ENCODE peak calls at places on chromosomes 12 and 14, in five cellular contexts. Y, H, V, C and F are unnamed samples.

GRCh38 chr14:104749958-104750529 is 2.9 kb upstream of the SIVA1 start:
- DNase-seq in Y (no peak), H (peak), V (no peak), C (no peak), F (no peak)

GRCh38 chr14:77509366-77509765 is 10.8 kb upstream of the ISM2 start:
- DNase-seq in Y (no peak), H (no peak), V (no peak), C (no peak), F (no peak)

GRCh38 chr14:68979722-68980552 is 835 bp upstream of the ACTN1 start:
- DNase-seq in Y (peak), H (peak), V (no peak), C (peak), F (peak)

GRCh38 chr14:54763761-54764160 is 138.9 kb downstream of the GCH1 start:
- DNase-seq in Y (no peak), H (no peak), V (no peak), C (no peak), F (no peak)

GRCh38 chr14:56512521-56512920 is 67.1 kb upstream of the TMEM260 start:
- DNase-seq in Y (no peak), H (no peak), V (no peak), C (no peak), F (no peak)

GRCh38 chr12:64912501-64912900 is 88.1 kb downstream of the TBC1D30 start:
- DNase-seq in Y (no peak), H (no peak), V (no peak), C (peak), F (no peak)

GRCh38 chr12:129886541-129886940 is 17.3 kb downstream of the TMEM132D start:
- DNase-seq in Y (no peak), H (no peak), V (no peak), C (no peak), F (no peak)

GRCh38 chr12:71795901-71796300 is 41.2 kb downstream of the RAB21 start:
- DNase-seq in Y (no peak), H (no peak), V (no peak), C (no peak), F (no peak)

GRCh38 chr14:101001311-101002069 is 98.0 kb upstream of the RTL1 start:
- DNase-seq in Y (no peak), H (peak), V (peak), C (no peak), F (no peak)

GRCh38 chr12:117981267-117981666 is 12.5 kb upstream of the KSR2 start:
- DNase-seq in Y (no peak), H (no peak), V (no peak), C (no peak), F (no peak)

GRCh38 chr12:14716848-14717444 is 20.5 kb upstream of the GUCY2C start:
- DNase-seq in Y (peak), H (peak), V (no peak), C (peak), F (peak)

GRCh38 chr12:452667-453210 is 7.0 kb upstream of the B4GALNT3 start:
- DNase-seq in Y (peak), H (no peak), V (no peak), C (peak), F (no peak)

GRCh38 chr12:130971871-130972588 is 18.3 kb downstream of the ADGRD1 start:
- DNase-seq in Y (no peak), H (no peak), V (no peak), C (no peak), F (no peak)

GRCh38 chr14:102955636-102956035 is 33.2 kb downstream of the AMN start:
- DNase-seq in Y (no peak), H (no peak), V (no peak), C (no peak), F (no peak)

GRCh38 chr14:103626150-103626850 is 2.7 kb upstream of the KLC1 start:
- DNase-seq in Y (no peak), H (no peak), V (no peak), C (no peak), F (no peak)

GRCh38 chr14:58919262-58919661 is 269.2 kb upstream of the DAAM1 start:
- DNase-seq in Y (no peak), H (peak), V (no peak), C (no peak), F (no peak)